ENCODE peak calls at places on chromosome 6, in four cellular contexts. L is HFF-Myc, O is prostate gland, A is astrocyte of the cerebellum. N is an unnamed sample.

GRCh38 chr6:137471497-137471896 is 22.7 kb downstream of the OLIG3 start:
- DNase-seq in L (no peak), O (no peak), A (no peak), N (no peak)

GRCh38 chr6:2183235-2183634 is 62.2 kb downstream of the GMDS start:
- DNase-seq in L (no peak), O (no peak), A (no peak), N (no peak)

GRCh38 chr6:144939926-144940325 is 654.8 kb downstream of the UTRN start:
- DNase-seq in L (no peak), O (no peak), A (no peak), N (no peak)

GRCh38 chr6:85749236-85749635 is 106.5 kb upstream of the SYNCRIP start:
- DNase-seq in L (no peak), O (no peak), A (no peak), N (no peak)

GRCh38 chr6:134358320-134358719 is 40.4 kb upstream of the SGK1 start:
- DNase-seq in L (no peak), O (no peak), A (no peak), N (no peak)

GRCh38 chr6:137756788-137757187 is 110.3 kb upstream of the TNFAIP3 start:
- DNase-seq in L (no peak), O (no peak), A (no peak), N (no peak)

GRCh38 chr6:80541186-80541585 is 434.7 kb downstream of the BCKDHB start:
- DNase-seq in L (peak; percentile 81), O (no peak), A (peak; percentile 48), N (no peak)

GRCh38 chr6:166567107-166567506 is 19.4 kb downstream of the RAMACL start:
- DNase-seq in L (peak; percentile 86), O (no peak), A (peak; percentile 81), N (peak; percentile 80)

GRCh38 chr6:10720229-10720959 is 2.5 kb upstream of the TMEM14C start:
- DNase-seq in L (no peak), O (no peak), A (no peak), N (no peak)

DNA sequence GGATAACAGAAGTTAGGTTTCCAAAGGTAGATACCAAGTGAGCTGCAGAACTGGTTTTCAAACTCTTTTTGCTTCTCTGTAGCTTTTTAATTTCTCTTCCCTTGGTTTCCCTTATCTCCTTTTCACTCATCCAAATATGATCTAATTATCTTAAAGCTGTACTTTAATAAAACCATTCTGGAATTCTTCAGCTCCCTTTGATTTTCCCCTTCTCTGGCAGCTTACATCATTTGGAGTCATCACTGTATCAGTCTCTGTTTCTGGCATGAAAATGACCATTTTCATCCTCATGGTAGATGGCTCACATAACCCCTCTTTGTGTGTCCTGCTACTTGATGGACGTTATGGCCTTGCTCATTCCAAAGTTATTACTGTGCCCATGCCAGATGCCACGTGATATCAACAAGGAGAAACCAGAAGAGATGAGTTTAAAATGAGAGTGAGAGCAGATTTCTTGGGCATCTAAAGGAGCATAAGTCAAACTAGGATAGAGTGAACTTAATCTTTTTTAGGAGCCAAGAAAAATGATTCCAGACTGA is 620.2 kb downstream of the QKI start:
- DNase-seq in L (no peak), O (no peak), A (no peak), N (no peak)
- H3K4me3 ChIP-seq in L (no peak overlapping the region), O (no peak overlapping the region), A (no peak overlapping the region), N (no peak overlapping the region)

DNA sequence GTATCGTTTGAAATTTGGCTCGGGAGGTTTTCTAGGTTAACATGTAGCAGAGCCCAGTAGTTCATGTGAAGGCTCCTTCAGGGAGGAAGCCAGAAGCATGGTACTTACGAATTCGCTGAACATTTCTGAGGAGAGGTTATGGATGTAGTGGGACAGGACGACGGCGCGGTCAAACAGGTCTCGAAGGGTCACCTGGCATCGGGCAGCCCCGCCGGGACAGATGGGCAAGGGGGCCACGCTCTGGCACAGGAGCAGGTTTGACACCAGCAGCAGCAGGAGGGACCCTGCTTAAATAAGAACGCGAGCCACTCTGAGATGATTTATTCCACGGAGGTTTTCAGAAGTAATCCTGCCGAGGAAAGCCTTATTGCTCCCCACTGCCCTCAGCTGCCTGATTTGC is 2.5 kb downstream of the PRL start:
- DNase-seq in L (no peak), O (no peak), A (no peak), N (no peak)
- TF ChIP-seq CTCF in L (no peak), O (no peak), A (no peak), N (no peak)

DNA sequence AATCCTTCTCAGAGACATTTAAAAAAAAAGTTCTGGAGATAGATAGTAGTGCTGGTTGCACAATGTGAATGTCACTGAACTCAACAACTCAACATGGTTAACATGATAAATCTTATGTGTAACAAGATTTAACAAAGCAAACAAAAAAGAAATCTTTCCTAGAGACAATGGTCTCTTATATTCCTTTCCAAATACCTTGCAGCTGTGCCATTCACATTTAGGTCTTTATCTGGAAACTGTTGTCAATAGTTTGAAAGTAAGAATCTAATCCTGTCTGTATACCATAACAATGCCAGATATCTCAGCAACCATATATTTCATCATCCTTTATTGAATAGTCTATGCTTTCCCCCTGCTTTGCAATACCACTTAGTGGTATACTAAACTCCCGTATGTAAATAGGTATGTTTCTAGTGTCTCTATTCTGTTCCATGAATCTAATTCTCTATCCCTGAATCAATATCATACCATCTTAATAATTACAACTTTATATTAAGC is 2.1 kb downstream of the SERAC1 start:
- DNase-seq in L (no peak), O (no peak), A (no peak), N (no peak)
- H3K4me3 ChIP-seq in L (no peak overlapping the region), O (no peak overlapping the region), A (no peak overlapping the region), N (no peak overlapping the region)

GRCh38 chr6:26412954-26413353 is 10.9 kb downstream of the BTN3A1 start:
- DNase-seq in L (no peak), O (no peak), A (no peak), N (no peak)
- TF ChIP-seq CTCF in L (no peak), O (no peak), A (no peak), N (no peak)

GRCh38 chr6:66687611-66688140 is 980.6 kb upstream of the EYS start:
- DNase-seq in L (no peak), O (no peak), A (no peak), N (no peak)
- H3K4me3 ChIP-seq in L (no peak overlapping the region), O (no peak overlapping the region), A (no peak overlapping the region), N (no peak overlapping the region)

DNA sequence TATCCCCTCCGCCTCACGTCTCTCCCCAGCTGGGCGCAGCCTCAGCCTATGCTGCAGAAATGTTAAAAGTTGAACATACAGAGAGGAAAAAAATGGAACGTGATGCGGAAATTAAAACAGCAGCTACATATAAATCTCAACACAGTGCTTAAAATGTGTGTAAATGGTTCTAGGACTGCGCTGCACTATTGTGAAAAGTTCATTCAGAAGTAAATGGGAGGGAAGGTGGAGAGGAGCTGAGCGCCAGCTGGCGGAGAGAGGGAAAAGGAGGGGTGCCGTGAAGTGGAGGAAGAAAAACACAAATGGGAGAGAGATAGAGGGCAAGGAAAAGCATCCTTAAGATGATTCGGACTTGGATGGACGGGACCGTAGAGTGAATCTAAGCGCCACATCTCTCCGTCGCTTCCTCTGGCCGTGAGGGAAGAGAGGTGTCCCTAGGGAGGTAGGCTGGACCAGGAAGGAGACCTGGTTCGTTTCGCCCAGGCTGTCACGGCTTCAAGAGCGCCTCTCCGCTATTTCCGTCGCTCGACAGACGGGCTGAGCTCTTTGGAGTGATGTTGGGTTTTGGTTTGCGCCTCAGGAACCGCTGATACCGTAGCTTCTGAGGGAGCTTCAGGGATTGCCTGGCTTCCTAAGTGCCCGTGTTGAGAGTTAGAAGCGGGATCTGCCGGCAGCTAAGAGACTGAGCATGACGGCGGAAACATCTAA is 113.7 kb downstream of the TRIM27 start:
- DNase-seq in L (no peak), O (no peak), A (no peak), N (no peak)
- TF ChIP-seq CTCF in L (peak; percentile 13), O (no peak), A (peak; percentile 5), N (peak; percentile 15)

GRCh38 chr6:73644941-73645591 is 8.7 kb downstream of the SLC17A5 start:
- DNase-seq in L (no peak), O (no peak), A (no peak), N (no peak)
- H3K4me3 ChIP-seq in L (peak overlapping the region; percentile 26), O (peak overlapping the region; percentile 27), A (peak overlapping the region; percentile 38), N (peak overlapping the region; percentile 44)

GRCh38 chr6:6323352-6323751 is 2.9 kb upstream of the F13A1 start:
- DNase-seq in L (no peak), O (no peak), A (no peak), N (no peak)

GRCh38 chr6:6320901-6321300 is 439 bp upstream of the F13A1 start:
- DNase-seq in L (no peak), O (no peak), A (no peak), N (no peak)

GRCh38 chr6:6317386-6317785 is 3.1 kb downstream of the F13A1 start:
- DNase-seq in L (no peak), O (no peak), A (no peak), N (no peak)

GRCh38 chr6:6317825-6318733 is 2.4 kb downstream of the F13A1 start:
- DNase-seq in L (no peak), O (no peak), A (no peak), N (no peak)

DNA sequence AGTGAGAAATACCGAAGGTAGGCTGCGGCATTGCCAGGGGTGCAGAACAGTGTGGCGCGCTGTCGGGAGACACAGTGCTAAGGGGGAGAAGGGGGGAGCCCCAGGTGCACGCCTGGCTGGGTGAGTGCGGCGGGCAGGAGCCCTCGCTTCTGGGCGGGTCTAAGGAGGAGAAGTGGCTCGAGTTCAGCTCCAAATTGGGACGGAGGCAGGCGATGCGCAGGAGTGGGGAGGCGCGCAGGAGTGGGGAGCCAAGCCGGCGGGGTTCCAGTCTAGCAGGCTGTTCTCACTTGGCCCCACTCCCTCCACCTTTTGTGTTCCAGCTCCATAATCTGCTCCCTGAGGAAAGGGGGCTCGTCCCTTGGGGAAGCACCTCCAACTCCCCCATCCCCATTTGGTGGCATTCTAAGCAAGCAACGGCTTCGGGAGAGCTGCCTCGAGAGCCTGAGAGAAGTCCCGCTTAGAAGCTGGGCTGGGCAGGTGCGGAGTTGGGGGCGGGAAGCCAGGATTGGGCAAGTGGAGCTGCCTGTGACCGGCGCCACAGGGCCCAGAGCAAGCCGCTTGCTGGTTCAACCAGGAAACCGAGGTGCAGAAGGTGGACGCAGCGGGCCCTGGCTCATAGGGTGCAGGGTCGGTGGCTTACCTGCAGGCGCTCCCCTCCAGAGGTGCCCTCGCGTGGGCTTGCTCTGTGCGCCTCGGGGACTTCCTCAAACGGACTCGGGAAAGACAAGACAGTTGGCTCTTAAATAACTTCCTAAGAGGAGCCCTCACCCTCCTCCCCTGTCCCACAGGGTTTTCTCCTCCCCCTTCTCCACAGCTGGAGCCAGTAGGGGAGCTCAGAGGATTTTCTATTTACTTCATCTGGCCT is at the start of gene F13A1:
- DNase-seq in L (no peak), O (no peak), A (no peak), N (no peak)
- TF ChIP-seq CTCF in L (no peak), O (no peak), A (no peak), N (no peak)

GRCh38 chr6:44003345-44004061 is 123.7 kb downstream of the MRPL14 start:
- DNase-seq in L (no peak), O (no peak), A (no peak), N (no peak)
- H3K4me3 ChIP-seq in L (no peak overlapping the region), O (no peak overlapping the region), A (no peak overlapping the region), N (peak overlapping the region; percentile 50)